ENCODE peak calls at places on chromosomes 3 and 15, in eight cellular contexts. W is MM.1S, T is GM23248, J is spleen, V is aorta, I is ascending aorta, D is lung, K is ovary. G is an unnamed sample. For H3K4me1, the result is how much of the 10 kb centered on the place peaks cover.

GRCh38 chr15:54789377-54789776 is 407.4 kb downstream of the RSL24D1 start:
- DNase-seq in W (no peak), T (no peak), J (no peak), V (no peak), I (no peak), D (no peak), K (no peak), G (no peak)

GRCh38 chr15:38071211-38071972 is 137.0 kb downstream of the TMCO5A start:
- DNase-seq in W (no peak), T (peak), J (no peak), V (no peak), I (no peak), D (no peak), K (no peak), G (no peak)

GRCh38 chr3:168847293-168847883 is 751.7 kb upstream of the GOLIM4 start:
- DNase-seq in W (peak), T (peak), J (no peak), V (no peak), I (no peak), D (no peak), K (no peak), G (peak)

GRCh38 chr3:72818092-72818721 is 30.0 kb downstream of the SHQ1 start:
- DNase-seq in W (peak), T (peak), J (no peak), V (no peak), I (no peak), D (no peak), K (no peak), G (peak)

GRCh38 chr3:4406746-4407568 is 60.1 kb downstream of the SUMF1 start:
- DNase-seq in W (no peak), T (no peak), J (no peak), V (no peak), I (no peak), D (no peak), K (no peak), G (peak)

GRCh38 chr3:77096966-77097890 is 57.3 kb downstream of the ROBO2 start:
- DNase-seq in W (no peak), T (no peak), J (no peak), V (no peak), I (no peak), D (no peak), K (no peak), G (no peak)

GRCh38 chr15:62135532-62136134 is 29.5 kb downstream of the C2CD4B start:
- DNase-seq in W (no peak), T (peak), J (no peak), V (no peak), I (no peak), D (no peak), K (no peak), G (peak)

GRCh38 chr15:35479423-35479822 is 66.5 kb downstream of the DPH6 start:
- DNase-seq in W (no peak), T (no peak), J (no peak), V (no peak), I (no peak), D (no peak), K (no peak), G (peak)

GRCh38 chr15:34338347-34338746 is 766 bp upstream of the SLC12A6 start:
- DNase-seq in W (no peak), T (no peak), J (peak), V (no peak), I (no peak), D (no peak), K (peak), G (no peak)

GRCh38 chr15:28113426-28114113 is 14.5 kb upstream of the OCA2 start:
- DNase-seq in W (no peak), T (no peak), J (no peak), V (no peak), I (no peak), D (no peak), K (no peak), G (no peak)

GRCh38 chr3:100245932-100246331 is 14.9 kb upstream of the TBC1D23 start:
- DNase-seq in W (no peak), T (peak), J (no peak), V (no peak), I (no peak), D (no peak), K (no peak), G (no peak)

GRCh38 chr3:55511895-55512585 is 24.9 kb upstream of the WNT5A start:
- DNase-seq in W (peak), T (peak), J (no peak), V (no peak), I (no peak), D (no peak), K (no peak), G (no peak)

GRCh38 chr3:141308588-141309218 is 59.6 kb upstream of the ZBTB38 start:
- DNase-seq in W (no peak), T (peak), J (no peak), V (peak), I (no peak), D (peak), K (peak), G (peak)

GRCh38 chr3:198071602-198072285 is 111.7 kb downstream of the LMLN start:
- DNase-seq in W (no peak), T (peak), J (no peak), V (no peak), I (no peak), D (no peak), K (no peak), G (peak)

GRCh38 chr3:197132916-197133530 is 103.4 kb upstream of the MELTF start:
- DNase-seq in W (no peak), T (no peak), J (no peak), V (no peak), I (no peak), D (no peak), K (no peak), G (no peak)

GRCh38 chr3:126288314-126288713 is 68.9 kb downstream of the KLF15 start:
- DNase-seq in W (no peak), T (no peak), J (no peak), V (peak), I (no peak), D (no peak), K (no peak), G (no peak)

GRCh38 chr3:106825962-106826605 is 551.2 kb upstream of the CCDC54 start:
- DNase-seq in W (no peak), T (peak), J (no peak), V (no peak), I (no peak), D (no peak), K (no peak), G (no peak)

GRCh38 chr3:190718097-190718496 is 144.4 kb downstream of the GMNC start:
- DNase-seq in W (no peak), T (no peak), J (no peak), V (no peak), I (no peak), D (no peak), K (peak), G (no peak)

GRCh38 chr15:48650931-48651330 is 5.4 kb upstream of the FBN1 start:
- DNase-seq in W (no peak), T (peak), J (no peak), V (no peak), I (no peak), D (no peak), K (no peak), G (no peak)

GRCh38 chr15:73851679-73852078 is 21.7 kb upstream of the TBC1D21 start:
- DNase-seq in W (peak), T (peak), J (no peak), V (no peak), I (no peak), D (no peak), K (peak), G (peak)

GRCh38 chr15:86590461-86590860 is 510.8 kb downstream of the AGBL1 start:
- DNase-seq in W (no peak), T (no peak), J (no peak), V (no peak), I (no peak), D (no peak), K (no peak), G (no peak)

GRCh38 chr3:10688548-10689172 is 127.4 kb upstream of the SLC6A11 start:
- DNase-seq in W (no peak), T (no peak), J (no peak), V (no peak), I (no peak), D (no peak), K (no peak), G (no peak)

GRCh38 chr3:121844892-121845291 is 9.9 kb downstream of the EAF2 start:
- DNase-seq in W (no peak), T (no peak), J (no peak), V (no peak), I (no peak), D (no peak), K (no peak), G (no peak)
- H3K27ac ChIP-seq in W (no peak), T (no peak), J (no peak), V (no peak), I (no peak), D (no peak), K (no peak), G (no peak)

DNA sequence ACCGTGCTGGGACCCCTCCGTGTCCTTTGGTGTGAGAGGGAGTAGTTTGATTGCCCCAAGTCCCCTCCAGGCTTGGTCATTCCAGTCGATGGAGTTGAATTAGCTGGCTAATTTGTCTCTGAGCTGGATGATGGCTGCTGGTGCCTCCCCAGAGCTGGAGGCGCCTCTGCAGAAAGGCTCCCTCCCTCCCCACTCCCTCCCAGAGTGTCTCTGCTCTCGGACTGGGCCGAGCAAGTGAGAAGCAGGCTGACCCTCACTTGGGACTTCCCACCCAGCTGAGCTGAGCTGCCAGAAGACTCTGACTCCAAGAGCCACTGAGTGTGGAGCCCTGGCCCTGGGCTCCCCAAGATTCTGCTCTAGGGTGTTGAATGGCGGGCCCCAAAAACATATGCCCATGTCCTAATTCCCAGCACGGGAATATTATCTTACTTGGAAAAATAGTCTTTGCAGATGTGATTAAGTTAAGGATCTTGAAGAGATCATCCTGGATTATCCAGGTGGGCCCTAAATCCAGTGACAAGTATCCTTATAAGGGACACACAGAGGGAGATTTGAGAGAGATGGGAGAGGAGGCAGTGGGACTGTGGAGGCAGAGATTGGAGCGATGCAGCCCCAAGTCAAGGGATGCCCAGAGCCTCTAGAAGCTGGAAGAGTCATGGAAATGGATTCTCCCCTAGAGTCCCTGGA is 60.7 kb upstream of the TLE3 start:
- DNase-seq in W (no peak), T (no peak), J (no peak), V (no peak), I (no peak), D (no peak), K (no peak), G (no peak)
- H3K4me1 ChIP-seq in W (under half), T (under half), J (under half), V (under half), I (under half), D (under half), K (under half), G (under half)

DNA sequence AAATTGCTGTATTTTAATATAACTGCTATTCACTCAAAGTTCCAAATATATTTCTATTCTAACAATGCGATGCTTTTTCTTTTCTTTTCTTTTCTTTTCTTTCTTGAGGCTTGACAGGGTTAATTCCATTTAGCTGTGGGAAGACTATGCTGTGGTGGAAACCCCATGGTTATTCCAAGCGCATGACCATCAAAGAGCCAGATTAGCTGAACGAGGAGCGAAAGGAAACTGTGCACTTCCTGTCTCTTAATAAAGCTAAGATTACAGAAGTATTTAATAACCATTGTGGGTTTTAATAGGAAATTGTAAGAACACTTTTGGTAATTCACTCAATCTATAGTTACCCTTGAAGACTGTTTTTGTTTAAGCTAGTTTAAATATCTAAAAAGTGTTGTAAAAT is 105.2 kb downstream of the ZIC1 start:
- DNase-seq in W (no peak), T (no peak), J (no peak), V (no peak), I (no peak), D (no peak), K (no peak), G (no peak)
- H3K4me3 ChIP-seq in W (no peak), T (no peak), J (no peak), V (no peak), I (no peak), D (no peak), K (no peak), G (no peak)

DNA sequence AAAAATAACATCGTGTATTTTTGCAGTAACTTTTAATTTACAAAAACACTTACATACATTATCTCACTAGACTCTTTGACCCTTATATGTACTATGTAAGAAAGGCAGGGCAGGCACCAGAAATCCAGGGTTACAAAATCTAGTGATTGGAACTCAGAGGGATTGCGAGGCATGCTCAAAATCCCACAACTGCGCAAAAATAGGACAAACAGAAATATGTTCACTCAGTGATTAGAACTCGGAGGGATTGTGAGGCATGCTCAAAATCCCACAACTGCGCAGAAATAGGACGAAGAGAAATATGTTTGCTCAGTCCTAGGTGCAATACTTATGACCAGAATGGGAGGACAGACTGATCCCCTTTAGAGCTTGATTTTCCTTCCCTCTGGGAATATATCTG is 79.2 kb upstream of the TGFBR2 start:
- DNase-seq in W (no peak), T (no peak), J (no peak), V (no peak), I (no peak), D (no peak), K (no peak), G (no peak)
- H3K27ac ChIP-seq in W (no peak), T (no peak), J (no peak), V (no peak), I (no peak), D (peak), K (no peak), G (no peak)

GRCh38 chr15:90408657-90409056 is 20.6 kb downstream of the IQGAP1 start:
- DNase-seq in W (no peak), T (no peak), J (no peak), V (no peak), I (no peak), D (no peak), K (no peak), G (no peak)
- H3K4me1 ChIP-seq in W (under half), T (half or more), J (half or more), V (under half), I (under half), D (under half), K (under half), G (under half)

GRCh38 chr3:48473617-48473952 is 27.0 kb downstream of the ATRIP start:
- DNase-seq in W (no peak), T (no peak), J (no peak), V (no peak), I (no peak), D (no peak), K (no peak), G (no peak)
- H3K4me3 ChIP-seq in W (peak), T (no peak), J (no peak), V (no peak), I (peak), D (no peak), K (no peak), G (no peak)

DNA sequence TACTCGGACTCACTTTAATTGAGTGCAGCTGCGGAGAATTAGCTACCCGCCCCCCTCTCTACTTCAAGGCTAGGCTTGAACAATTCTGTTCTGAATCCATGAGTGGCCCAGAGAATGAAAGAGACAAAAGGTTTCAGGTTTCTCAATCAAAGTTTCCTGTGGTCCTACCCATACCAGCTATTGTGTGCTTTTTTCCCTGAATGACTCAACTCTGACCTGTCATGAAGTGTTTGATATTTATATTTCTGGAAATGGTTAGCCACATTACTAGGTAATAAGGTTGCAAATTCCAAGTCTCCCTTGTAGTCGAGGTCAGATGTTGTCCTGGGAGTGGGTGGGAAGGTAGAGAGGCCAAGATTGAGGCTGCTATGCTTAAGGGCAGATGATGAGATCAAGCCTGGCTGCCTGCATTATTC is 392.6 kb upstream of the TBL1XR1 start:
- DNase-seq in W (peak), T (peak), J (no peak), V (no peak), I (no peak), D (peak), K (no peak), G (no peak)
- H3K27ac ChIP-seq in W (no peak), T (peak), J (no peak), V (peak), I (no peak), D (no peak), K (no peak), G (no peak)

DNA sequence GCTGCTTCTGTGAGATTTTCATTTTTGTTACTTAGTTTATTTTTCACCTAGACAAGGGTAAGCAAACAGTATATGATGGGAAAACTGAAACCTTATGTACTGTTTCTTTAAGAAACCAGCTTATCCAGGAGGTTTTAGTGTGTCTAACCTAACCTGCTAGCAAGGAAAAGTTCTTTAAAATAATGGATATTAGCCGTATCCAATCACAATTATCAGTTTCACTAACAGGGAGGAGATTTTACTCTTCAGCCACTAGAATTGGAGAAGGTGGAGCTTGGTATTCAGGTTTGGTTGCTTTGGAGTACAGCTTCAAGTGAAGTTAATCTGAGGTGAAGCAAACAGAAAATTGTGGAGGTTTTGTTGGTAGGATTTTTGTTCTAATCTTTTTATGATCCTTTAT is 12.8 kb downstream of the ZFAND6 start:
- DNase-seq in W (peak), T (peak), J (no peak), V (no peak), I (no peak), D (no peak), K (no peak), G (peak)
- H3K4me1 ChIP-seq in W (under half), T (half or more), J (half or more), V (under half), I (under half), D (under half), K (under half), G (under half)

DNA sequence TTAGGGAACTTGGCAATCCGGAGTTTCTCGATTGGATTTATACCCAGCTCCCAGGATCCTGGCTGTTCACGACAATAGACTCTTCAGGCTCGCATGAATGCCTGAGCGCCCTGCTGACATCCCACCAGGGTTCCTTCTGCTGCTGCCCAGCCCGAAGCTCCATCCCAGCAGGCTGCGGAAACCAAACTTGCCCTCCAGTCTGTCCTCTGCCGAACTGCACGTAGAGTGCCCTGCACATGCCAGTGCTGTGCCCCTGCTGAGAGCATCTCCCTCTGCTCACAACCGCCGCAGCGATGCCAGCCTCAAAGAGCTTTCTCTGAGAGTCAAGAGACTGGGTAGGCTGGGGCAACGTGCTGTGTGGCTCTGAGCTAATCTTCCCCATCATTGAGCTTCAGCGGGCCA is 6.9 kb downstream of the ADAMTS7 start:
- DNase-seq in W (no peak), T (no peak), J (no peak), V (peak), I (no peak), D (no peak), K (no peak), G (no peak)
- H3K4me3 ChIP-seq in W (no peak), T (no peak), J (no peak), V (no peak), I (no peak), D (no peak), K (no peak), G (no peak)